ENCODE peak calls at places on chromosomes 2 and 18, in four cellular contexts. One of them, this sample, is unnamed.

GRCh38 chr2:235045336-235045972 is 93.6 kb downstream of the SH3BP4 start:
- DNase-seq in HCT116: no peak
- DNase-seq in K562: no peak
- DNase-seq in HepG2: no peak
- DNase-seq in this sample: peak

GRCh38 chr18:10023853-10024638 is 110.2 kb downstream of the VAPA start:
- DNase-seq in HepG2: no peak
- DNase-seq in K562: no peak
- DNase-seq in HCT116: no peak
- DNase-seq in this sample: no peak

GRCh38 chr2:201759567-201759966 is 21.2 kb downstream of the ALS2 start:
- DNase-seq in K562: no peak
- DNase-seq in HepG2: no peak
- DNase-seq in HCT116: no peak
- DNase-seq in this sample: no peak

GRCh38 chr2:196279496-196279895 is 108.1 kb upstream of the STK17B start:
- DNase-seq in K562: no peak
- DNase-seq in HCT116: no peak
- DNase-seq in HepG2: no peak
- DNase-seq in this sample: no peak

GRCh38 chr2:43848174-43848573 is 9.4 kb downstream of the ABCG8 start:
- DNase-seq in K562: peak
- DNase-seq in HepG2: no peak
- DNase-seq in HCT116: peak
- DNase-seq in this sample: peak

GRCh38 chr2:28224648-28225471 is 167.8 kb upstream of the FOSL2 start:
- DNase-seq in K562: no peak
- DNase-seq in HepG2: no peak
- DNase-seq in HCT116: no peak
- DNase-seq in this sample: no peak

GRCh38 chr18:42113529-42114191 is 158.6 kb downstream of the PIK3C3 start:
- DNase-seq in HepG2: peak
- DNase-seq in HCT116: no peak
- DNase-seq in K562: no peak
- DNase-seq in this sample: no peak

GRCh38 chr2:99659874-99660273 is 170.1 kb upstream of the REV1 start:
- DNase-seq in K562: no peak
- DNase-seq in HCT116: no peak
- DNase-seq in HepG2: no peak
- DNase-seq in this sample: no peak

GRCh38 chr18:12686100-12686499 is 16.4 kb downstream of the CEP76 start:
- DNase-seq in HepG2: peak
- DNase-seq in HCT116: peak
- DNase-seq in K562: no peak
- DNase-seq in this sample: no peak

GRCh38 chr2:23602113-23602512 is 217.1 kb downstream of the KLHL29 start:
- DNase-seq in HCT116: no peak
- DNase-seq in HepG2: no peak
- DNase-seq in K562: no peak
- DNase-seq in this sample: no peak

GRCh38 chr2:176583530-176584101 is 314.4 kb downstream of the MTX2 start:
- DNase-seq in K562: no peak
- DNase-seq in HCT116: no peak
- DNase-seq in HepG2: no peak
- DNase-seq in this sample: no peak

GRCh38 chr2:1986598-1986997 is 242.3 kb upstream of the PXDN start:
- DNase-seq in HCT116: no peak
- DNase-seq in K562: no peak
- DNase-seq in HepG2: no peak
- DNase-seq in this sample: no peak
- TF ChIP-seq JUND in HCT116: no peak
- TF ChIP-seq JUND in K562: no peak
- TF ChIP-seq JUND in HepG2: no peak
- TF ChIP-seq JUND in this sample: no peak

GRCh38 chr18:6219116-6219717 is 195.5 kb downstream of the L3MBTL4 start:
- DNase-seq in K562: peak
- DNase-seq in HepG2: peak
- DNase-seq in HCT116: no peak
- DNase-seq in this sample: peak
- TF ChIP-seq JUND in K562: no peak
- TF ChIP-seq JUND in HepG2: no peak
- TF ChIP-seq JUND in HCT116: no peak
- TF ChIP-seq JUND in this sample: no peak

GRCh38 chr2:8555543-8555942 is 126.3 kb upstream of the ID2 start:
- DNase-seq in K562: no peak
- DNase-seq in HepG2: no peak
- DNase-seq in HCT116: no peak
- DNase-seq in this sample: no peak

GRCh38 chr2:8551622-8552074 is 130.2 kb upstream of the ID2 start:
- DNase-seq in K562: no peak
- DNase-seq in HepG2: no peak
- DNase-seq in HCT116: no peak
- DNase-seq in this sample: no peak

GRCh38 chr2:8553643-8554042 is 128.2 kb upstream of the ID2 start:
- DNase-seq in HepG2: no peak
- DNase-seq in HCT116: no peak
- DNase-seq in K562: no peak
- DNase-seq in this sample: no peak

GRCh38 chr2:8552264-8552913 is 129.5 kb upstream of the ID2 start:
- DNase-seq in K562: no peak
- DNase-seq in HCT116: no peak
- DNase-seq in HepG2: no peak
- DNase-seq in this sample: no peak

GRCh38 chr2:8554296-8554806 is 127.5 kb upstream of the ID2 start:
- DNase-seq in K562: no peak
- DNase-seq in HepG2: no peak
- DNase-seq in HCT116: no peak
- DNase-seq in this sample: no peak
- TF ChIP-seq JUND in K562: no peak
- TF ChIP-seq JUND in HepG2: no peak
- TF ChIP-seq JUND in HCT116: no peak
- TF ChIP-seq JUND in this sample: no peak

GRCh38 chr2:39646891-39647780 is 18.6 kb upstream of the TMEM178A start:
- DNase-seq in HepG2: no peak
- DNase-seq in K562: no peak
- DNase-seq in HCT116: no peak
- DNase-seq in this sample: no peak
- TF ChIP-seq JUND in HepG2: no peak
- TF ChIP-seq JUND in K562: no peak
- TF ChIP-seq JUND in HCT116: no peak
- TF ChIP-seq JUND in this sample: no peak

GRCh38 chr2:161992526-161992925 is 81.5 kb downstream of the DPP4 start:
- DNase-seq in K562: no peak
- DNase-seq in HCT116: no peak
- DNase-seq in HepG2: no peak
- DNase-seq in this sample: no peak
- TF ChIP-seq JUND in K562: no peak
- TF ChIP-seq JUND in HCT116: no peak
- TF ChIP-seq JUND in HepG2: no peak
- TF ChIP-seq JUND in this sample: no peak

GRCh38 chr2:211241891-211242290 is 685.5 kb downstream of the CPS1 start:
- DNase-seq in HepG2: no peak
- DNase-seq in K562: no peak
- DNase-seq in HCT116: no peak
- DNase-seq in this sample: no peak
- TF ChIP-seq JUND in HepG2: no peak
- TF ChIP-seq JUND in K562: no peak
- TF ChIP-seq JUND in HCT116: no peak
- TF ChIP-seq JUND in this sample: no peak

This sample was measured in T47D.